ENCODE peak calls at places on chromosome 22, in nine cellular contexts. H, W, D, J, T, U, Q, N and L are unnamed samples.

GRCh38 chr22:24190566-24191208 is 9.4 kb downstream of the SUSD2 start:
- DNase-seq in H (no peak), W (no peak), D (no peak), J (no peak), T (no peak), U (no peak), Q (no peak), N (no peak), L (no peak)

GRCh38 chr22:42022162-42022847 is 23.7 kb downstream of the WBP2NL start:
- DNase-seq in H (no peak), W (peak), D (no peak), J (no peak), T (no peak), U (peak), Q (no peak), N (no peak), L (no peak)

GRCh38 chr22:40118979-40119378 is 58.7 kb upstream of the TNRC6B start:
- DNase-seq in H (no peak), W (no peak), D (no peak), J (no peak), T (no peak), U (no peak), Q (no peak), N (no peak), L (no peak)

GRCh38 chr22:19260194-19260593 is 31.3 kb downstream of the CLTCL1 start:
- DNase-seq in H (no peak), W (no peak), D (no peak), J (no peak), T (no peak), U (no peak), Q (no peak), N (no peak), L (no peak)

GRCh38 chr22:37021710-37022482 is 2.4 kb downstream of the MPST start:
- DNase-seq in H (no peak), W (peak), D (peak), J (peak), T (peak), U (peak), Q (peak), N (peak), L (no peak)

GRCh38 chr22:46797355-46797754 is 34.9 kb downstream of the TBC1D22A start:
- DNase-seq in H (no peak), W (no peak), D (no peak), J (peak), T (no peak), U (no peak), Q (no peak), N (no peak), L (no peak)

GRCh38 chr22:19862616-19863246 is 8.1 kb upstream of the GNB1L start:
- DNase-seq in H (no peak), W (no peak), D (no peak), J (no peak), T (no peak), U (no peak), Q (no peak), N (no peak), L (no peak)

GRCh38 chr22:17120281-17120680 is 879 bp downstream of the TMEM121B start:
- DNase-seq in H (peak), W (peak), D (peak), J (peak), T (peak), U (peak), Q (peak), N (peak), L (peak)

GRCh38 chr22:20567993-20568417 is 60.6 kb downstream of the MED15 start:
- DNase-seq in H (peak), W (no peak), D (no peak), J (no peak), T (peak), U (no peak), Q (no peak), N (no peak), L (peak)

GRCh38 chr22:30104501-30105156 is 24.4 kb downstream of the HORMAD2 start:
- DNase-seq in H (no peak), W (no peak), D (no peak), J (no peak), T (no peak), U (no peak), Q (no peak), N (no peak), L (no peak)

GRCh38 chr22:48138427-48138826 is 1376.0 kb downstream of the TBC1D22A start:
- DNase-seq in H (no peak), W (no peak), D (no peak), J (no peak), T (no peak), U (no peak), Q (no peak), N (no peak), L (no peak)

GRCh38 chr22:42519544-42520237 is at the start of gene RRP7A:
- DNase-seq in H (peak), W (peak), D (peak), J (peak), T (peak), U (peak), Q (peak), N (no peak), L (peak)

GRCh38 chr22:31829505-31829904 is 75.7 kb downstream of the DEPDC5 start:
- DNase-seq in H (peak), W (no peak), D (peak), J (no peak), T (no peak), U (no peak), Q (peak), N (no peak), L (no peak)

GRCh38 chr22:36795633-36796032 is 19.7 kb upstream of the IFT27 start:
- DNase-seq in H (no peak), W (no peak), D (no peak), J (no peak), T (no peak), U (no peak), Q (no peak), N (no peak), L (no peak)

GRCh38 chr22:27212617-27213177 is 555.3 kb downstream of the MIAT start:
- DNase-seq in H (peak), W (peak), D (no peak), J (no peak), T (peak), U (peak), Q (no peak), N (no peak), L (peak)

GRCh38 chr22:45696227-45696626 is 24.6 kb downstream of the ATXN10 start:
- DNase-seq in H (no peak), W (no peak), D (no peak), J (no peak), T (no peak), U (no peak), Q (no peak), N (no peak), L (no peak)

GRCh38 chr22:43203471-43203981 is 16.6 kb upstream of the TTLL12 start:
- DNase-seq in H (no peak), W (no peak), D (no peak), J (no peak), T (no peak), U (no peak), Q (no peak), N (peak), L (peak)

GRCh38 chr22:35842954-35843353 is 125.3 kb downstream of the APOL5 start:
- DNase-seq in H (no peak), W (no peak), D (no peak), J (peak), T (no peak), U (no peak), Q (no peak), N (no peak), L (peak)

GRCh38 chr22:36197601-36198146 is 3.9 kb downstream of the APOL4 start:
- DNase-seq in H (no peak), W (no peak), D (no peak), J (peak), T (peak), U (no peak), Q (peak), N (no peak), L (no peak)

GRCh38 chr22:38866024-38866398 is 6.0 kb downstream of the CBX6 start:
- DNase-seq in H (no peak), W (no peak), D (no peak), J (no peak), T (no peak), U (no peak), Q (no peak), N (no peak), L (no peak)

GRCh38 chr22:39173787-39174497 is 21.5 kb upstream of the CBX7 start:
- DNase-seq in H (no peak), W (no peak), D (no peak), J (no peak), T (no peak), U (peak), Q (peak), N (no peak), L (no peak)

GRCh38 chr22:38870312-38870741 is 1.7 kb downstream of the CBX6 start:
- DNase-seq in H (peak), W (peak), D (peak), J (peak), T (peak), U (peak), Q (peak), N (peak), L (peak)

GRCh38 chr22:29457730-29458129 is 19.3 kb downstream of the RFPL1 start:
- DNase-seq in H (peak), W (no peak), D (no peak), J (peak), T (no peak), U (peak), Q (no peak), N (no peak), L (no peak)

GRCh38 chr22:22881116-22882032 is 6.2 kb upstream of the IGLL5 start:
- DNase-seq in H (no peak), W (no peak), D (no peak), J (no peak), T (no peak), U (no peak), Q (no peak), N (no peak), L (no peak)